ENCODE peak calls at places on chromosomes 6 and 20, in eight cellular contexts. K is small intestine, W is heart left ventricle, Q is GM23338, I is tibial artery, Z is mucosa of descending colon, X is right atrium auricular region, C is cardiac muscle cell. A is an unnamed sample.

GRCh38 chr6:158361961-158362634 is 49.8 kb downstream of the TULP4 start:
- DNase-seq in K (no peak), W (no peak), Q (no peak), I (no peak), Z (no peak), X (no peak), C (no peak), A (no peak)

GRCh38 chr6:42551202-42551601 is 12.6 kb upstream of the UBR2 start:
- DNase-seq in K (no peak), W (no peak), Q (no peak), I (no peak), Z (no peak), X (no peak), C (no peak), A (no peak)

GRCh38 chr20:10581823-10582222 is 92.0 kb downstream of the JAG1 start:
- DNase-seq in K (no peak), W (no peak), Q (no peak), I (no peak), Z (no peak), X (no peak), C (no peak), A (no peak)

GRCh38 chr6:21885532-21886089 is 292.1 kb downstream of the SOX4 start:
- DNase-seq in K (no peak), W (peak; percentile 28), Q (no peak), I (peak; percentile 82), Z (peak; percentile 25), X (peak; percentile 78), C (peak; percentile 76), A (no peak)

GRCh38 chr6:168826078-168826390 is 385.1 kb downstream of the SMOC2 start:
- DNase-seq in K (no peak), W (no peak), Q (no peak), I (no peak), Z (no peak), X (no peak), C (no peak), A (no peak)

GRCh38 chr6:155186052-155186658 is 77.7 kb upstream of the CLDN20 start:
- DNase-seq in K (no peak), W (no peak), Q (peak; percentile 41), I (no peak), Z (no peak), X (no peak), C (no peak), A (no peak)

GRCh38 chr6:140627002-140627401 is 1252.6 kb upstream of the CITED2 start:
- DNase-seq in K (no peak), W (no peak), Q (peak; percentile 9), I (no peak), Z (no peak), X (no peak), C (no peak), A (no peak)

GRCh38 chr6:121222656-121223055 is 111.6 kb downstream of the TBC1D32 start:
- DNase-seq in K (no peak), W (no peak), Q (peak; percentile 10), I (no peak), Z (no peak), X (no peak), C (no peak), A (no peak)

GRCh38 chr6:111469543-111469942 is 13.5 kb downstream of the REV3L start:
- DNase-seq in K (no peak), W (no peak), Q (peak; percentile 34), I (no peak), Z (no peak), X (no peak), C (no peak), A (no peak)

DNA sequence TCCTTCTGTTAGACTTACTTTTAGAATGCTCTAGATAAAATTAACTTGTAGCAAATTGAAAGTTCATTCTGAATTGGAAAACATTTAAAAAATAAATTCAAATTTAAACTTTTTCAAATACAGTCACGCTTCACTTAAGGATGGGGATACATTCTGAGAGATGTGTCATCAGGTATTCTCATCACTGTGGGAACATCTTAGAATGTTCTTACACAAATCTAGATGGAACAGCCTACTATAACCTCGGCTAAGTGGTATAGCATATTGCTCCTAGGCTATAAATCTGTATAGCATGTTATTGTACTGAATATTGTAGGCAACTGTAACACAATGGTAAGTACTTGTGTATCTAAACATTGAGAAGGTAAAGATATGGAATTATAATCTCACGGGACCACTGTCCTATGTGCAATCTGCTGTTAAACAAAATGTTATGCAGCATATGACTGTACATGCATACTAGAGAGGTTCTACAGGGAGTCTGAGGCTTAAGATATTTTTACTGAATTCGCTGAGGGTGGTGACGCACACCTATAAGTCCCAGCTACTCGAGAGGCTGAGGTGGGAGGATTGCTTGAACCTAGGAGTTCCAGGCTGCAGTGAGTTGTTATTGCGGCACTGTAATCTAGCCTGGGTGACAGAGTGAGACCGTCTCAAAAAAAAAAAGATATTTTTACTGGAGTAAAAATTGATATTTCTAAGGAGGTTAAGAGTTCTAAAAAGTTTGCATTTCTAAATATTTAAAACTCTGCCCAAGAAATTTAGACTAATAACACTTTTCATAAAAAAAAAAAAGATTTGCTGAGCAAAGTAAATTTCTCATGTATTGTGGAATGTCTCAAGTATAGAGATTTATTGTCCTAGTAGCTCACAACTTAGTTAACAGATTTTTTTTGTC is 87.3 kb upstream of the TULP1 start:
- DNase-seq in K (no peak), W (no peak), Q (no peak), I (no peak), Z (no peak), X (no peak), C (no peak), A (no peak)
- H3K4me3 ChIP-seq in K (no peak overlapping the region), W (no peak overlapping the region), Q (no peak overlapping the region), I (no peak overlapping the region), Z (no peak overlapping the region), X (no peak overlapping the region), C (no peak overlapping the region), A (no peak overlapping the region)

DNA sequence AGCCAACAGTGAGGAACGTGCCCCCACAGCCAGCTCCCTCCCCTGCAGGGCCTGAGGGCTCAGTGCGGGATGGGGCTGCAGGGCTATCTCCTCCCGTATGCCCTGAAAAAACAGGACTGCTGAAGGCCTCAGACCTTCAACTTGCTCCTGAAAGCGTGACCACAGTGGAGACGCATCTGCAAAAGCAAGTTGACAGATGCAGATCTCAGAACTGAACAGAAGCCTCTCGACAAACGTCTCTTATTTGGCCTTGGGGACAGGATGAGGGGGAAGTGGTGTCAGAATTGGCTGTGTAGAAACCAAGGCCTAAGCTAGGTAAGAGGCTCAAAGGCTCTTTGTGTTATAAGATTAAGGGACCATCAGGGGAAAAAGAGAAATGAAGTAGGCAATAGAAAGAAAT is 120.7 kb upstream of the SLC22A23 start:
- DNase-seq in K (no peak), W (no peak), Q (no peak), I (no peak), Z (no peak), X (no peak), C (no peak), A (no peak)
- H3K4me1 ChIP-seq in K (no peaks in the 10 kb centered on the region), W (no peaks in the 10 kb centered on the region), Q (peaks cover 8% of the 10 kb centered on the region), I (no peaks in the 10 kb centered on the region), Z (no peaks in the 10 kb centered on the region), X (no peaks in the 10 kb centered on the region), C (no peaks in the 10 kb centered on the region), A (no peaks in the 10 kb centered on the region)

GRCh38 chr6:35470663-35471120 is 2.5 kb downstream of the RPL10A start:
- DNase-seq in K (no peak), W (no peak), Q (no peak), I (no peak), Z (no peak), X (no peak), C (no peak), A (no peak)
- H3K4me3 ChIP-seq in K (no peak overlapping the region), W (no peak overlapping the region), Q (peak overlapping the region; percentile 100), I (no peak overlapping the region), Z (no peak overlapping the region), X (no peak overlapping the region), C (no peak overlapping the region), A (no peak overlapping the region)

DNA sequence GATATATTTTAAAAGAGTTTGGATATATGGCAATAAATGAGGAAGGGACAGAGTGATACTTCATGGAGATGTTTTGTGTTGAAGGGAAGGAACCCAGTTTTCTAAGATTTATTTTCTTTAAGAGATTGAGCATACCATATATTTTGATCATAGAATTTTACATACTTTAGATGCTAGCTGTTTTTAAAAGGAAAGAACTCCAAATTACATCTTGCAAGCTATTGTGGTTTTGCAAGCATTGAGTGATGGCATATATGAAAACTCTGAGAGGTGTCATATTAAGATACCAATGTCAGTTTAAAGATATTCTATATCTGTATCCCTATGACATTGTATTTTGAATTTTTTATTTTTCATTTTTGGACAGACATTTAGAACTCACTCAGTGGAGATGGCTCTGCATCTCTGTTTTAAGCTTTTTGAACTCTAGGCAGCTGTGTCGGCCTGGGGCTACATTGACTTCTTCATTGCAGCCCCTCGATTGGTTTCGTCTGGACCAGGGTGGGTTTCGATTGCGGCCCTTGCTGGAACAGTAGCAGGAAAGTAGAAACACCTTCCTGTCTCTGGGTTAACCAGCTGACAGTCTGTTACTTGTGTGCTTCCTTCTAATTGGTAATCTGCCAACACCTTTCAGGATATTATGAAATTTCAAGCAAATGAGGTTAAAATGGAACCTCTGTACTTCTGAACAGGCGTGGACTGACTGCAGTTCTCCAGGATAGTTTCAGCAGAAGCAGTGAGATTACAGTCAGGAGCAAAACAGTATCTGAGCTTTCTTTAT is 14.0 kb downstream of the IGF2R start:
- DNase-seq in K (no peak), W (no peak), Q (no peak), I (no peak), Z (no peak), X (no peak), C (no peak), A (no peak)
- H3K4me1 ChIP-seq in K (peaks cover 36% of the 10 kb centered on the region), W (peaks cover 91% of the 10 kb centered on the region), Q (peaks cover 34% of the 10 kb centered on the region), I (peaks cover 57% of the 10 kb centered on the region), Z (peaks cover 31% of the 10 kb centered on the region), X (no peaks in the 10 kb centered on the region), C (peaks cover 20% of the 10 kb centered on the region), A (peaks cover 97% of the 10 kb centered on the region)

DNA sequence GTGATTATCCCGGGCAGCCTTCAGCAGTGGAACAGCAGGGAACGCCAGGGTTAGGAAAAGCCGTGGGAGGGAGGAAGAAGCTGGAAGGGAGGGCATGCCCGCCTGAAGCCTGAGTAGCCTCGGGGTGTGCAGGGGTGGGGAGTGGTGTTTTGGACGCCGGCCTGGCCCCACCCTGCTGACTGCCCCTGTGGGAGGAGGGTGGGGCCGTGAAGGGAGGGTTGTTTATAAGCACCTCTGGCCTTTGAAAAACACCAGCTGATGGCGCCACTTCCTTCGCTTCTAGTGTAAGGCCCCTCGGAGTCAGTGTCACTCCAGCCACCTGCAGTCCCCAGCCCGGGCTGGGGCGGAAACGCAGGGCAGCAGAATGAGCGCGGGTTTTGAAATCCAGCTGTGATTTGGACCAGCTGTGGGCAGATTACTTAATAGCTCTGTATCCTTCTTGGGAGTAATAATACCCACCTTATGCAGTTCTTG is 52.8 kb upstream of the BMP6 start:
- DNase-seq in K (peak; percentile 3), W (peak; percentile 23), Q (peak; percentile 87), I (no peak), Z (peak; percentile 73), X (peak; percentile 63), C (peak; percentile 32), A (peak; percentile 68)
- H3K4me3 ChIP-seq in K (no peak overlapping the region), W (peak overlapping the region; percentile 17), Q (peak overlapping the region; percentile 49), I (no peak overlapping the region), Z (no peak overlapping the region), X (no peak overlapping the region), C (no peak overlapping the region), A (peak overlapping the region; percentile 19)

GRCh38 chr6:139164001-139164400 is 29.1 kb downstream of the HECA start:
- DNase-seq in K (no peak), W (no peak), Q (peak; percentile 54), I (no peak), Z (no peak), X (no peak), C (no peak), A (no peak)
- H3K4me1 ChIP-seq in K (peaks cover 14% of the 10 kb centered on the region), W (peaks cover 56% of the 10 kb centered on the region), Q (no peaks in the 10 kb centered on the region), I (peaks cover 12% of the 10 kb centered on the region), Z (peaks cover 15% of the 10 kb centered on the region), X (no peaks in the 10 kb centered on the region), C (no peaks in the 10 kb centered on the region), A (peaks cover 28% of the 10 kb centered on the region)

A was measured in upper lobe of right lung.